ENCODE peak calls at places on chromosomes 3 and 15, in nine cellular contexts. One of them, this sample, is unnamed.

GRCh38 chr15:69784808-69785550 is 312.7 kb downstream of the TLE3 start:
- DNase-seq in ovary: no peak
- DNase-seq in mucosa of gallbladder: no peak
- DNase-seq in activated T-cell treated with anti-CD3 and anti-CD28 coated beads for 1 hour: no peak
- DNase-seq in cardiac fibroblast: peak; percentile 45
- DNase-seq in HT1080: no peak
- DNase-seq in CD4-positive, alpha-beta T cell: no peak
- DNase-seq in foreskin fibroblast: peak; percentile 29
- DNase-seq in AML-193: no peak
- DNase-seq in this sample: no peak

GRCh38 chr3:62169871-62170660 is 203.3 kb downstream of the FEZF2 start:
- DNase-seq in ovary: no peak
- DNase-seq in mucosa of gallbladder: no peak
- DNase-seq in activated T-cell treated with anti-CD3 and anti-CD28 coated beads for 1 hour: no peak
- DNase-seq in cardiac fibroblast: peak; percentile 88
- DNase-seq in HT1080: peak; percentile 94
- DNase-seq in CD4-positive, alpha-beta T cell: no peak
- DNase-seq in foreskin fibroblast: peak; percentile 40
- DNase-seq in AML-193: no peak
- DNase-seq in this sample: no peak

GRCh38 chr15:41546846-41547786 is 3.1 kb upstream of the RPAP1 start:
- DNase-seq in ovary: no peak
- DNase-seq in mucosa of gallbladder: no peak
- DNase-seq in activated T-cell treated with anti-CD3 and anti-CD28 coated beads for 1 hour: no peak
- DNase-seq in cardiac fibroblast: peak; percentile 75
- DNase-seq in HT1080: peak; percentile 78
- DNase-seq in CD4-positive, alpha-beta T cell: no peak
- DNase-seq in foreskin fibroblast: peak; percentile 75
- DNase-seq in AML-193: no peak
- DNase-seq in this sample: peak; percentile 78

GRCh38 chr3:195551381-195551978 is 8.4 kb upstream of the PPP1R2 start:
- DNase-seq in ovary: peak; percentile 39
- DNase-seq in mucosa of gallbladder: no peak
- DNase-seq in activated T-cell treated with anti-CD3 and anti-CD28 coated beads for 1 hour: no peak
- DNase-seq in cardiac fibroblast: peak; percentile 44
- DNase-seq in HT1080: no peak
- DNase-seq in CD4-positive, alpha-beta T cell: no peak
- DNase-seq in foreskin fibroblast: peak; percentile 31
- DNase-seq in AML-193: no peak
- DNase-seq in this sample: no peak

GRCh38 chr3:143601738-143602480 is 246.4 kb downstream of the SLC9A9 start:
- DNase-seq in ovary: no peak
- DNase-seq in mucosa of gallbladder: peak; percentile 21
- DNase-seq in activated T-cell treated with anti-CD3 and anti-CD28 coated beads for 1 hour: no peak
- DNase-seq in cardiac fibroblast: peak; percentile 94
- DNase-seq in HT1080: peak; percentile 22
- DNase-seq in CD4-positive, alpha-beta T cell: no peak
- DNase-seq in foreskin fibroblast: peak; percentile 59
- DNase-seq in AML-193: no peak
- DNase-seq in this sample: no peak

GRCh38 chr15:89912674-89913396 is at the start of gene ARPIN:
- DNase-seq in ovary: peak; percentile 46
- DNase-seq in mucosa of gallbladder: peak; percentile 39
- DNase-seq in activated T-cell treated with anti-CD3 and anti-CD28 coated beads for 1 hour: no peak
- DNase-seq in cardiac fibroblast: peak; percentile 43
- DNase-seq in HT1080: peak; percentile 28
- DNase-seq in CD4-positive, alpha-beta T cell: no peak
- DNase-seq in foreskin fibroblast: peak; percentile 77
- DNase-seq in AML-193: no peak
- DNase-seq in this sample: no peak

GRCh38 chr15:23447107-23447500 is at the start of gene GOLGA6L2:
- DNase-seq in ovary: no peak
- DNase-seq in mucosa of gallbladder: no peak
- DNase-seq in activated T-cell treated with anti-CD3 and anti-CD28 coated beads for 1 hour: no peak
- DNase-seq in cardiac fibroblast: no peak
- DNase-seq in HT1080: peak; percentile 59
- DNase-seq in CD4-positive, alpha-beta T cell: no peak
- DNase-seq in foreskin fibroblast: no peak
- DNase-seq in AML-193: no peak
- DNase-seq in this sample: peak; percentile 65

GRCh38 chr15:66883322-66883911 is 181.4 kb downstream of the SMAD6 start:
- DNase-seq in ovary: peak; percentile 90
- DNase-seq in mucosa of gallbladder: peak; percentile 86
- DNase-seq in activated T-cell treated with anti-CD3 and anti-CD28 coated beads for 1 hour: no peak
- DNase-seq in cardiac fibroblast: peak; percentile 100
- DNase-seq in HT1080: peak; percentile 100
- DNase-seq in CD4-positive, alpha-beta T cell: no peak
- DNase-seq in foreskin fibroblast: peak; percentile 100
- DNase-seq in AML-193: no peak
- DNase-seq in this sample: peak; percentile 85

GRCh38 chr3:58742239-58742638 is 75.7 kb upstream of the FAM3D start:
- DNase-seq in ovary: no peak
- DNase-seq in mucosa of gallbladder: no peak
- DNase-seq in activated T-cell treated with anti-CD3 and anti-CD28 coated beads for 1 hour: no peak
- DNase-seq in cardiac fibroblast: no peak
- DNase-seq in HT1080: no peak
- DNase-seq in CD4-positive, alpha-beta T cell: no peak
- DNase-seq in foreskin fibroblast: no peak
- DNase-seq in AML-193: no peak
- DNase-seq in this sample: no peak

GRCh38 chr15:59688383-59688887 is 685 bp downstream of the BNIP2 start:
- DNase-seq in ovary: no peak
- DNase-seq in mucosa of gallbladder: no peak
- DNase-seq in activated T-cell treated with anti-CD3 and anti-CD28 coated beads for 1 hour: peak; percentile 4
- DNase-seq in cardiac fibroblast: peak; percentile 84
- DNase-seq in HT1080: no peak
- DNase-seq in CD4-positive, alpha-beta T cell: no peak
- DNase-seq in foreskin fibroblast: peak; percentile 67
- DNase-seq in AML-193: peak; percentile 50
- DNase-seq in this sample: peak; percentile 53

GRCh38 chr3:10933958-10934481 is 58.5 kb upstream of the SLC6A1 start:
- DNase-seq in ovary: no peak
- DNase-seq in mucosa of gallbladder: no peak
- DNase-seq in activated T-cell treated with anti-CD3 and anti-CD28 coated beads for 1 hour: no peak
- DNase-seq in cardiac fibroblast: peak; percentile 71
- DNase-seq in HT1080: peak; percentile 43
- DNase-seq in CD4-positive, alpha-beta T cell: no peak
- DNase-seq in foreskin fibroblast: no peak
- DNase-seq in AML-193: no peak
- DNase-seq in this sample: no peak

This sample was measured in adrenal gland.